ENCODE peak calls at places on chromosomes 1 and 21, in four cellular contexts. G is EH, W is fibroblast of lung, B is MV-4-11. Y is an unnamed sample.

GRCh38 chr1:20124451-20125057 is 5.2 kb upstream of the PLA2G2D start:
- DNase-seq in G (peak), W (peak), B (peak), Y (no peak)

GRCh38 chr1:244341455-244342450 is 110.0 kb downstream of the ADSS2 start:
- DNase-seq in G (peak), W (peak), B (peak), Y (no peak)

GRCh38 chr1:40976952-40977690 is 2.4 kb upstream of the CTPS1 start:
- DNase-seq in G (peak), W (peak), B (no peak), Y (no peak)

GRCh38 chr1:110765640-110766335 is 91.0 kb upstream of the KCNA3 start:
- DNase-seq in G (peak), W (peak), B (peak), Y (no peak)

GRCh38 chr1:53666566-53666965 is 72.4 kb downstream of the GLIS1 start:
- DNase-seq in G (no peak), W (no peak), B (no peak), Y (no peak)

GRCh38 chr1:2967881-2968280 is 53.4 kb upstream of the ACTRT2 start:
- DNase-seq in G (no peak), W (no peak), B (no peak), Y (no peak)

GRCh38 chr1:37308571-37308960 is 165.8 kb upstream of the ZC3H12A start:
- DNase-seq in G (no peak), W (no peak), B (no peak), Y (no peak)

GRCh38 chr1:203520315-203520714 is 26.4 kb downstream of the OPTC start:
- DNase-seq in G (peak), W (peak), B (peak), Y (no peak)

GRCh38 chr1:58432813-58433668 is 113.5 kb downstream of the OMA1 start:
- DNase-seq in G (peak), W (peak), B (no peak), Y (no peak)

GRCh38 chr1:232765536-232765935 is 39.7 kb upstream of the MAP10 start:
- DNase-seq in G (no peak), W (no peak), B (peak), Y (no peak)

GRCh38 chr1:42210421-42211133 is 46.0 kb upstream of the GUCA2A start:
- DNase-seq in G (peak), W (peak), B (no peak), Y (no peak)

GRCh38 chr1:117815105-117815812 is 114.2 kb downstream of the GDAP2 start:
- DNase-seq in G (peak), W (peak), B (no peak), Y (no peak)

GRCh38 chr1:117635805-117636204 is 30.0 kb downstream of the TENT5C start:
- DNase-seq in G (no peak), W (no peak), B (peak), Y (no peak)

GRCh38 chr1:54565113-54565501 is 17.1 kb downstream of the ACOT11 start:
- DNase-seq in G (no peak), W (no peak), B (no peak), Y (no peak)

GRCh38 chr21:45465611-45466329 is 60.8 kb downstream of the COL18A1 start:
- DNase-seq in G (no peak), W (no peak), B (no peak), Y (no peak)

GRCh38 chr1:212596798-212597197 is 11.8 kb upstream of the ATF3 start:
- DNase-seq in G (no peak), W (no peak), B (no peak), Y (no peak)

GRCh38 chr1:186374313-186375151 is 521 bp downstream of the TPR start:
- DNase-seq in G (peak), W (peak), B (peak), Y (no peak)

GRCh38 chr1:6256640-6257039 is 4.3 kb downstream of the GPR153 start:
- DNase-seq in G (no peak), W (no peak), B (no peak), Y (no peak)

GRCh38 chr1:177209357-177209756 is 38.6 kb downstream of the BRINP2 start:
- DNase-seq in G (peak), W (peak), B (no peak), Y (no peak)

GRCh38 chr1:226223786-226224244 is 351 bp downstream of the MIXL1 start:
- DNase-seq in G (peak), W (peak), B (no peak), Y (no peak)

GRCh38 chr1:211928993-211929637 is 98.6 kb upstream of the LPGAT1 start:
- DNase-seq in G (peak), W (no peak), B (peak), Y (no peak)

GRCh38 chr1:183633676-183634343 is 1.8 kb downstream of the ARPC5 start:
- DNase-seq in G (peak), W (peak), B (peak), Y (no peak)

GRCh38 chr1:29453502-29454240 is 217.3 kb downstream of the PTPRU start:
- DNase-seq in G (peak), W (peak), B (peak), Y (no peak)

GRCh38 chr21:44969965-44970755 is 30.3 kb downstream of the SLX9 start:
- DNase-seq in G (peak), W (peak), B (no peak), Y (no peak)

GRCh38 chr1:202283379-202283844 is 58.3 kb downstream of the UBE2T start:
- DNase-seq in G (peak), W (peak), B (peak), Y (peak)

GRCh38 chr1:53067886-53068285 is 5.9 kb downstream of the PODN start:
- DNase-seq in G (no peak), W (no peak), B (no peak), Y (no peak)

Y was measured in stimulated activated CD4-positive, alpha-beta T cell treated with anti-CD3 and anti-CD28 coated beads, TNF-alpha, amount 100 ng/mL, for 24 hours.